ENCODE peak calls at places on chromosomes 16 and 17, in seven cellular contexts. C is lung, K is astrocyte, I is ovary, V is tibial artery, L is right cardiac atrium, T is heart right ventricle. U is an unnamed sample. For H3K4me1, the result is how much of the 10 kb centered on the place peaks cover.

GRCh38 chr17:46063239-46063638 is 64.2 kb downstream of the STH start:
- DNase-seq in C (no peak), K (peak), I (no peak), V (no peak), L (no peak), T (no peak), U (peak)

GRCh38 chr16:48432136-48432535 is 46.9 kb upstream of the SIAH1 start:
- DNase-seq in C (no peak), K (no peak), I (no peak), V (no peak), L (no peak), T (no peak), U (no peak)

GRCh38 chr17:327296-327695 is 25.3 kb downstream of the RPH3AL start:
- DNase-seq in C (no peak), K (no peak), I (peak), V (no peak), L (no peak), T (no peak), U (no peak)

GRCh38 chr17:80938556-80938955 is 53.1 kb upstream of the CHMP6 start:
- DNase-seq in C (no peak), K (peak), I (peak), V (no peak), L (peak), T (no peak), U (no peak)

GRCh38 chr16:740459-740763 is 386 bp downstream of the CIAO3 start:
- DNase-seq in C (no peak), K (no peak), I (no peak), V (no peak), L (no peak), T (no peak), U (no peak)

GRCh38 chr16:89828199-89828869 is at the start of gene SPIRE2:
- DNase-seq in C (peak), K (peak), I (peak), V (peak), L (peak), T (peak), U (peak)

GRCh38 chr16:3659200-3659599 is 4.7 kb downstream of the DNASE1 start:
- DNase-seq in C (no peak), K (peak), I (no peak), V (no peak), L (no peak), T (no peak), U (no peak)

GRCh38 chr17:67393809-67394418 is 16.8 kb downstream of the PITPNC1 start:
- DNase-seq in C (no peak), K (no peak), I (no peak), V (no peak), L (no peak), T (no peak), U (no peak)

GRCh38 chr16:9050102-9050830 is 41.2 kb upstream of the HAPSTR1 start:
- DNase-seq in C (no peak), K (no peak), I (no peak), V (no peak), L (no peak), T (no peak), U (peak)

GRCh38 chr17:59185997-59186396 is 23.8 kb upstream of the SMG8 start:
- DNase-seq in C (no peak), K (no peak), I (no peak), V (no peak), L (no peak), T (no peak), U (no peak)

GRCh38 chr17:47315451-47316266 is 8.1 kb upstream of the EFCAB13 start:
- DNase-seq in C (no peak), K (peak), I (no peak), V (no peak), L (no peak), T (peak), U (peak)

GRCh38 chr16:88698694-88699045 is 7.5 kb downstream of the RNF166 start:
- DNase-seq in C (no peak), K (no peak), I (no peak), V (no peak), L (no peak), T (no peak), U (no peak)

GRCh38 chr17:9647014-9647413 is 1.7 kb downstream of the USP43 start:
- DNase-seq in C (no peak), K (no peak), I (no peak), V (no peak), L (no peak), T (no peak), U (no peak)

GRCh38 chr16:49315602-49316001 is 34.0 kb upstream of the CBLN1 start:
- DNase-seq in C (no peak), K (no peak), I (no peak), V (no peak), L (no peak), T (no peak), U (no peak)

GRCh38 chr17:40191237-40192208 is 14.3 kb downstream of the RAPGEFL1 start:
- DNase-seq in C (peak), K (peak), I (peak), V (peak), L (peak), T (peak), U (peak)

GRCh38 chr16:73037331-73037745 is 10.6 kb downstream of the ZFHX3 start:
- DNase-seq in C (no peak), K (no peak), I (no peak), V (peak), L (no peak), T (no peak), U (no peak)

GRCh38 chr17:57121308-57122042 is 36.4 kb downstream of the AKAP1 start:
- DNase-seq in C (no peak), K (peak), I (peak), V (no peak), L (no peak), T (peak), U (no peak)

GRCh38 chr16:2008631-2009301 is 855 bp downstream of the ZNF598 start:
- DNase-seq in C (no peak), K (no peak), I (peak), V (no peak), L (no peak), T (no peak), U (no peak)

GRCh38 chr16:5490499-5490898 is 392.9 kb upstream of the EEF2KMT start:
- DNase-seq in C (no peak), K (no peak), I (no peak), V (no peak), L (peak), T (peak), U (no peak)

GRCh38 chr17:7237761-7238417 is 1.4 kb downstream of the PHF23 start:
- DNase-seq in C (peak), K (no peak), I (peak), V (peak), L (peak), T (peak), U (no peak)

GRCh38 chr16:80684136-80684765 is 120.1 kb downstream of the CDYL2 start:
- DNase-seq in C (no peak), K (no peak), I (no peak), V (no peak), L (no peak), T (no peak), U (no peak)

GRCh38 chr16:71647391-71647790 is 21.4 kb downstream of the MARVELD3 start:
- DNase-seq in C (no peak), K (no peak), I (no peak), V (no peak), L (no peak), T (no peak), U (no peak)

GRCh38 chr17:49497147-49498036 is 2.3 kb downstream of the NGFR start:
- DNase-seq in C (no peak), K (peak), I (peak), V (peak), L (peak), T (peak), U (no peak)

GRCh38 chr17:80948091-80948960 is 43.3 kb upstream of the CHMP6 start:
- DNase-seq in C (no peak), K (no peak), I (peak), V (peak), L (peak), T (no peak), U (no peak)

GRCh38 chr16:920722-921121 is 50.1 kb downstream of the LMF1 start:
- DNase-seq in C (no peak), K (no peak), I (no peak), V (peak), L (peak), T (peak), U (no peak)

GRCh38 chr17:2250140-2251095 is 53.2 kb downstream of the SMG6 start:
- DNase-seq in C (no peak), K (peak), I (no peak), V (no peak), L (no peak), T (no peak), U (no peak)

GRCh38 chr16:50509521-50510341 is 38.5 kb upstream of the NKD1 start:
- DNase-seq in C (no peak), K (no peak), I (no peak), V (no peak), L (no peak), T (no peak), U (peak)

GRCh38 chr17:45313927-45314760 is 2.7 kb downstream of the MAP3K14 start:
- DNase-seq in C (no peak), K (no peak), I (no peak), V (no peak), L (peak), T (no peak), U (no peak)

GRCh38 chr17:27542841-27543463 is 86.7 kb downstream of the KSR1 start:
- DNase-seq in C (no peak), K (no peak), I (no peak), V (no peak), L (peak), T (no peak), U (no peak)
- H3K4me1 ChIP-seq in C (under half), K (half or more), I (under half), V (under half), L (under half), T (half or more), U (under half)

GRCh38 chr17:51374220-51374619 is 113.9 kb downstream of the UTP18 start:
- DNase-seq in C (no peak), K (no peak), I (no peak), V (no peak), L (no peak), T (no peak), U (no peak)
- H3K4me1 ChIP-seq in C (under half), K (under half), I (under half), V (under half), L (under half), T (under half), U (under half)

GRCh38 chr16:67241008-67241900 is 6.0 kb downstream of the FHOD1 start:
- DNase-seq in C (peak), K (peak), I (no peak), V (peak), L (peak), T (peak), U (peak)
- H3K4me1 ChIP-seq in C (under half), K (half or more), I (under half), V (under half), L (under half), T (half or more), U (under half)

GRCh38 chr17:76268015-76268749 is 3.0 kb downstream of the UBALD2 start:
- DNase-seq in C (peak), K (peak), I (no peak), V (peak), L (peak), T (peak), U (peak)
- H3K4me1 ChIP-seq in C (under half), K (under half), I (under half), V (under half), L (under half), T (half or more), U (under half)

GRCh38 chr16:53761967-53762726 is 58.2 kb downstream of the FTO start:
- DNase-seq in C (no peak), K (no peak), I (no peak), V (no peak), L (no peak), T (no peak), U (no peak)

GRCh38 chr16:53753431-53753830 is 49.5 kb downstream of the FTO start:
- DNase-seq in C (no peak), K (no peak), I (no peak), V (no peak), L (no peak), T (no peak), U (no peak)

GRCh38 chr16:53754938-53755910 is 51.3 kb downstream of the FTO start:
- DNase-seq in C (no peak), K (peak), I (peak), V (no peak), L (no peak), T (no peak), U (peak)

GRCh38 chr16:53756329-53756996 is 52.5 kb downstream of the FTO start:
- DNase-seq in C (no peak), K (no peak), I (no peak), V (no peak), L (no peak), T (no peak), U (no peak)

DNA sequence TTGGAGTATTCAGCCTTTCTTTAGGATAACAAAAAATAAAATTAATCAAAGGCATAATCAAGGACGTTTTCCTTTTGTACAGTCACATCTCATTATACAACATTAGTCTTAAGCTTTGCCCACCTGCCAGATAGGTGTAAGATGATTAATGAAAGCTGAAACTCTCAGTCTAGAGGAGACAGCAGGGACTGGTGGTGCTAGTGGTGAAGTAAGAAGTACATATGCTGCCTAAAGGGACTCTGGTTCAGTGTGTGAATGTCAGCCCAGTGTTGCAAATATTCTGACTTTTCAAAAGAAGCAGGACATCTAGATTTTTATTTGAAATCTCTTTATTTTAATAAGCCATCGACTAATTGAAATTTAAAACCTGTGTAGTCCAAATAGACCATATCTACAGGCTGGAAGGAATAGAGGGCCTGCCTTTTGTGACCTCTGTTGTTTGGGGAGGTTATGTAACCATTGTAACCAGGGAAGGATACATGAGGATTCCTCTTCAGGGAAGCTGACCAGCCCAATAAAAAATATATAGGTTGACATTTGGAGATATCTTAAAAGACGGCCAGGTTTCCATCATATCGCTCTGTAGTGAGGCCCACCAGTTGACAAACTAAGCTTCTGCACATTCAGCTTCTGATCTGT is 54.1 kb downstream of the FTO start:
- DNase-seq in C (no peak), K (no peak), I (no peak), V (no peak), L (no peak), T (no peak), U (no peak)
- H3K4me1 ChIP-seq in C (under half), K (under half), I (under half), V (under half), L (under half), T (under half), U (under half)

DNA sequence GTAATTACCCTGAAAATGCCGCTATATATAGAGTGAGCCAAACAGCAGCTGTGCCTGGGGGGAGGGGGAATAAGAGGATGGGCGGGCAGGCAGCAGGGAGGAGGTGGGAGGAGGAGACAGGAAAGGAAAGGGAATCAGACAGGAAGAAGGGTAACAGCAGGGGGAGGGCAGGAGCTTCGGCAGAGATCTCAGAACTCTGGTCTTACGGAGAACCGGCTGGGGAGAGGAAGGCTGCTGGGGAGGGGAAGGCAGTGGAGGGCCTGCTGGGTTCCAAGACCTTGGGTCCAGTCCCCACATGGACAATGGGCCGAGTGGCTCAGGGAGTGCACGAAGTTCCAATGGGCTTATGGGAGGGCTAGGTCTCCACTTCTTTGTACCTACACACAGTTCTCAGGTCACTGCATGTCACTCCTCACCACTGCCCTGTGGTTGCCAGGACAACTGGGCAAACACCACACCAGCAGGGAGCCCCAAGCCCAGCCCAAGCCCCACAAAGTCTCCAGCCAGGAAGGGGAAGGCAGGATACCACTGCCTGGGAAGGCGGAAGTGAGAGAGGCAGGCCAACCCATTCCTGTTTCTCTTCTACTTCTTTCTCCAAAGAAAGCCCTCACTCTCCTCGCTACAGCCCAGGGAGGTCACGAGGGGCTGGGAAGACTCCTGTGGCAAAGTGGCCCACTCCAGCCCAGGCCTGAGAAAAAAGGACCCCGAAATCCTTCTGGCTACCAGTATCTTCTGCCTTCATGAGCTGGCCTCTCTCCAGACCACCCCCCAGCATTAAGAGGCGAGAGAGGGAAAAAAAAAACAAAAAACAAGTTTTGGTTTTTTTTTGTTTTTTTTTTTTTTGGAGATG is 25.3 kb downstream of the G6PC3 start:
- DNase-seq in C (peak), K (peak), I (peak), V (peak), L (peak), T (peak), U (peak)
- H3K4me1 ChIP-seq in C (under half), K (under half), I (under half), V (under half), L (under half), T (half or more), U (under half)

GRCh38 chr17:64202683-64203430 is 60.2 kb downstream of the TEX2 start:
- DNase-seq in C (no peak), K (peak), I (no peak), V (no peak), L (no peak), T (no peak), U (peak)
- H3K4me1 ChIP-seq in C (under half), K (under half), I (under half), V (under half), L (under half), T (under half), U (under half)

GRCh38 chr17:75523647-75524046 is 1.9 kb upstream of the LLGL2 start:
- DNase-seq in C (no peak), K (no peak), I (no peak), V (no peak), L (no peak), T (no peak), U (no peak)
- H3K4me1 ChIP-seq in C (under half), K (under half), I (under half), V (under half), L (under half), T (under half), U (under half)

DNA sequence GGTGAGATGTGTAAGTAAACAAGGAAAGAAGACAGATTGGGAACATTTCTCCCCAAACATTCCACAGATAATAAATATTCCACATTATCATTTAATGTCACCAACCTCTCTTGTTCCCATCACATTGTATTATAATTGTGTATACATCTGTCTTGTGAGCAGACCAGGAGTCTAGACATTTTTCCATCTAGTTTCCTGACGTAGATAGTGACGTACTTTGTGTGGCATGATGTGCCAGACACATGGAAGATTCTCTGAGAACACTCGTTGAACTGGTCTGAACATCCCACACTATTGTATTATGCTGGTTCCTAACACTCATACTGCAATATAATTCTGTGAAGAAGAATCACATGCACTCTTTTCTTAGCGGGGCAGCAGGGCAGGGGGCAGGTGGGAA is 34.0 kb downstream of the WSB1 start:
- DNase-seq in C (no peak), K (no peak), I (no peak), V (no peak), L (no peak), T (no peak), U (no peak)
- H3K4me1 ChIP-seq in C (under half), K (under half), I (under half), V (under half), L (under half), T (under half), U (under half)

GRCh38 chr17:73586153-73586906 is 57.9 kb downstream of the SDK2 start:
- DNase-seq in C (no peak), K (no peak), I (no peak), V (no peak), L (no peak), T (no peak), U (no peak)

GRCh38 chr17:73586921-73587680 is 57.1 kb downstream of the SDK2 start:
- DNase-seq in C (no peak), K (no peak), I (no peak), V (no peak), L (peak), T (peak), U (no peak)

GRCh38 chr17:73589096-73589980 is 54.9 kb downstream of the SDK2 start:
- DNase-seq in C (no peak), K (no peak), I (no peak), V (no peak), L (peak), T (no peak), U (peak)

GRCh38 chr17:73585583-73585982 is 58.7 kb downstream of the SDK2 start:
- DNase-seq in C (no peak), K (no peak), I (no peak), V (no peak), L (peak), T (no peak), U (no peak)

GRCh38 chr17:73588291-73589095 is 55.8 kb downstream of the SDK2 start:
- DNase-seq in C (no peak), K (no peak), I (no peak), V (no peak), L (peak), T (no peak), U (peak)
- H3K4me1 ChIP-seq in C (under half), K (under half), I (under half), V (under half), L (under half), T (under half), U (under half)